ENCODE peak calls at places on chromosomes 5 and 9, in nine cellular contexts. J is kidney, D is H9, K is A549, V is upper lobe of left lung, E is fibroblast of lung, B is endodermal cell, G is lung, T is Panc1. N is an unnamed sample. For H3K9me3, the result is how much of the 10 kb centered on the place peaks cover.

GRCh38 chr5:180487556-180487955 is 6.6 kb upstream of the CNOT6 start:
- DNase-seq in J (no peak), D (no peak), K (no peak), V (no peak), E (no peak), B (no peak), G (no peak), T (no peak), N (no peak)

GRCh38 chr9:20309209-20309608 is 313.1 kb downstream of the MLLT3 start:
- DNase-seq in J (no peak), D (no peak), K (no peak), V (no peak), E (peak), B (peak), G (no peak), T (no peak), N (no peak)

GRCh38 chr5:38660194-38660668 is 103.8 kb upstream of the LIFR start:
- DNase-seq in J (peak), D (peak), K (no peak), V (no peak), E (no peak), B (peak), G (no peak), T (peak), N (no peak)

GRCh38 chr9:111187376-111187775 is 142.6 kb downstream of the OR2K2 start:
- DNase-seq in J (no peak), D (no peak), K (no peak), V (no peak), E (no peak), B (no peak), G (no peak), T (no peak), N (no peak)

GRCh38 chr9:3136999-3137675 is 293.2 kb upstream of the PUM3 start:
- DNase-seq in J (no peak), D (no peak), K (no peak), V (no peak), E (no peak), B (no peak), G (no peak), T (no peak), N (no peak)

GRCh38 chr5:108726446-108727091 is 21.1 kb upstream of the FER start:
- DNase-seq in J (no peak), D (no peak), K (no peak), V (no peak), E (peak), B (no peak), G (no peak), T (no peak), N (no peak)

GRCh38 chr5:79202076-79202475 is 33.9 kb upstream of the JMY start:
- DNase-seq in J (no peak), D (no peak), K (peak), V (no peak), E (no peak), B (no peak), G (no peak), T (no peak), N (no peak)

GRCh38 chr5:133944263-133945230 is 23.9 kb downstream of the C5orf15 start:
- DNase-seq in J (no peak), D (peak), K (peak), V (no peak), E (peak), B (peak), G (peak), T (peak), N (no peak)

GRCh38 chr5:52943285-52943684 is 45.9 kb upstream of the ITGA2 start:
- DNase-seq in J (no peak), D (no peak), K (no peak), V (no peak), E (no peak), B (no peak), G (no peak), T (no peak), N (no peak)

GRCh38 chr9:130642926-130643325 is 21.5 kb upstream of the PRDM12 start:
- DNase-seq in J (peak), D (no peak), K (no peak), V (no peak), E (no peak), B (no peak), G (no peak), T (no peak), N (no peak)

GRCh38 chr9:134490446-134490845 is 151.2 kb upstream of the COL5A1 start:
- DNase-seq in J (peak), D (no peak), K (no peak), V (no peak), E (no peak), B (no peak), G (no peak), T (no peak), N (no peak)
- H3K9me3 ChIP-seq in J (under half), D (under half), K (under half), V (under half), E (under half), B (under half), G (under half), T (under half), N (under half)

DNA sequence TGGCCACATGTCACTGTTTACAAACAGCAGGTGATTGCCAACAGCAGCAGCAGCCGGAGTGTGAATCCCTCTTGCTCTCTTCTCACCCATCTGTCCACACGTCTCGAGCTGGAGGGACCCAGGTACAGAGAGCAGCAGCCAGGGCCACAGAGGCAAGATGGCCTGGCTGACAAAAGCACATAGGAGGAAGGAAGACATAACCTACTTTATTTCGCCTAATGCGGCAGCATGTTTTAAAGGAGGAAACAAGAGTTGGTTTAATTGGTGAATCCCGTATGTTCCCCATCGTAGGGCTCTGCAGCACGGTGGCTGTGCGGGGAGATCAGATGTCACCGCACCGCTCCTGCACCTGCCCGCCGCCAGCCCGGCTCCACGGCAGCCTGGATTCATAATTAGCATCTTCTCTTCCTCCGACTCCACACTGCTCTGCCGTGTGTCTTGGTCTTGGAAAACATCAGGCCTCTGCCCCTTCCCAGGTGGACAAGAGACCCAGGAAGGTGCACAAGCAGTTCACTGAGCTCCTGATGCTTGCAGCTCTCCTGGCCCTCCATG is 201.5 kb upstream of the IRX1 start:
- DNase-seq in J (no peak), D (no peak), K (no peak), V (peak), E (no peak), B (no peak), G (peak), T (no peak), N (no peak)
- H3K9me3 ChIP-seq in J (under half), D (under half), K (under half), V (under half), E (under half), B (under half), G (under half), T (under half), N (under half)

GRCh38 chr5:69158039-69158438 is 8.9 kb upstream of the CCNB1 start:
- DNase-seq in J (no peak), D (no peak), K (no peak), V (no peak), E (no peak), B (no peak), G (no peak), T (no peak), N (no peak)
- H3K9me3 ChIP-seq in J (under half), D (under half), K (under half), V (under half), E (under half), B (under half), G (under half), T (under half), N (under half)

GRCh38 chr5:129322968-129323367 is 137.1 kb upstream of the ADAMTS19 start:
- DNase-seq in J (no peak), D (no peak), K (no peak), V (no peak), E (no peak), B (no peak), G (no peak), T (no peak), N (no peak)
- H3K9me3 ChIP-seq in J (under half), D (under half), K (under half), V (under half), E (under half), B (under half), G (under half), T (under half), N (under half)

DNA sequence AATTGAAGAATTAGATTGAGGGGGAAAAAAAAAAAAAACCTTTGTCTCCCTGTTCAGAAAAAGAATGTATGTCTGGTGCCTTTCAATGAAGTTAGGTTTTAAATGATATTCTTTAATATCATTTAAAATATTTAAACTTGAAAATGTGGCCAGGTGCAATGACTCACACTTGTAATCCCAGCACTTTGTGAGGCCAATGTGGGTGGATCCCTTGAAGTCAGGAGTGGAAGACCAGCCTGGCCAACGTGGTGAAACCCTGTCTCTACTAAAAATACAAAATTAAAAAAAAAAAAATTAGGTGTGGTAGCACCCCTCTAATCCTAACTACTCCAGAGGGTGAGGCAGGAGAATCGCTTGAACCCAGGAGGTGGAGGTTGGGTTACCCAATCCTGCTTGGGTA is 111.1 kb upstream of the RASA1 start:
- DNase-seq in J (no peak), D (no peak), K (no peak), V (no peak), E (no peak), B (no peak), G (no peak), T (no peak), N (no peak)
- H3K9me3 ChIP-seq in J (under half), D (under half), K (under half), V (under half), E (under half), B (under half), G (under half), T (under half), N (under half)